ENCODE peak calls at places on chromosomes 3 and 15, in five cellular contexts. P is K562, F is right lobe of liver, U is breast epithelium, V is uterus. I is an unnamed sample.
A peak's percentile ranks its signal among the peaks of the same experiment; 100 is the strongest.

GRCh38 chr15:45199136-45199810 is 11.5 kb upstream of the SHF start:
- DNase-seq in P (no peak), F (no peak), U (no peak), V (no peak), I (no peak)

GRCh38 chr15:31200735-31201151 is 99.2 kb upstream of the TRPM1 start:
- DNase-seq in P (peak; percentile 38), F (peak; percentile 85), U (peak; percentile 67), V (peak; percentile 63), I (no peak)

GRCh38 chr3:193826126-193826795 is 233.3 kb downstream of the OPA1 start:
- DNase-seq in P (no peak), F (no peak), U (no peak), V (no peak), I (no peak)

GRCh38 chr3:142523921-142524566 is 54.5 kb downstream of the ATR start:
- DNase-seq in P (no peak), F (no peak), U (no peak), V (no peak), I (no peak)

GRCh38 chr3:127038923-127039581 is 56.1 kb downstream of the PLXNA1 start:
- DNase-seq in P (no peak), F (peak; percentile 44), U (no peak), V (no peak), I (no peak)

GRCh38 chr3:190385835-190386688 is 1.9 kb upstream of the CLDN16 start:
- DNase-seq in P (no peak), F (no peak), U (no peak), V (no peak), I (no peak)

GRCh38 chr3:32448686-32449474 is 53.8 kb downstream of the CMTM6 start:
- DNase-seq in P (no peak), F (no peak), U (no peak), V (no peak), I (no peak)

GRCh38 chr15:36358094-36358961 is 221.1 kb upstream of the CDIN1 start:
- DNase-seq in P (no peak), F (no peak), U (no peak), V (no peak), I (no peak)

GRCh38 chr15:94509259-94509658 is 277.9 kb downstream of the MCTP2 start:
- DNase-seq in P (no peak), F (no peak), U (no peak), V (no peak), I (no peak)

GRCh38 chr3:58323795-58324674 is 8.7 kb upstream of the PXK start:
- DNase-seq in P (no peak), F (no peak), U (no peak), V (no peak), I (no peak)

GRCh38 chr3:191254098-191254873 is 55.2 kb downstream of the OSTN start:
- DNase-seq in P (no peak), F (no peak), U (no peak), V (no peak), I (no peak)

GRCh38 chr15:41838400-41838897 is at the start of gene PLA2G4B:
- DNase-seq in P (no peak), F (no peak), U (peak; percentile 88), V (no peak), I (no peak)

GRCh38 chr3:184460276-184460675 is 80.4 kb downstream of the CHRD start:
- DNase-seq in P (no peak), F (no peak), U (no peak), V (no peak), I (no peak)

GRCh38 chr3:152021951-152022461 is 148.6 kb downstream of the SUCNR1 start:
- DNase-seq in P (no peak), F (no peak), U (no peak), V (no peak), I (no peak)

DNA sequence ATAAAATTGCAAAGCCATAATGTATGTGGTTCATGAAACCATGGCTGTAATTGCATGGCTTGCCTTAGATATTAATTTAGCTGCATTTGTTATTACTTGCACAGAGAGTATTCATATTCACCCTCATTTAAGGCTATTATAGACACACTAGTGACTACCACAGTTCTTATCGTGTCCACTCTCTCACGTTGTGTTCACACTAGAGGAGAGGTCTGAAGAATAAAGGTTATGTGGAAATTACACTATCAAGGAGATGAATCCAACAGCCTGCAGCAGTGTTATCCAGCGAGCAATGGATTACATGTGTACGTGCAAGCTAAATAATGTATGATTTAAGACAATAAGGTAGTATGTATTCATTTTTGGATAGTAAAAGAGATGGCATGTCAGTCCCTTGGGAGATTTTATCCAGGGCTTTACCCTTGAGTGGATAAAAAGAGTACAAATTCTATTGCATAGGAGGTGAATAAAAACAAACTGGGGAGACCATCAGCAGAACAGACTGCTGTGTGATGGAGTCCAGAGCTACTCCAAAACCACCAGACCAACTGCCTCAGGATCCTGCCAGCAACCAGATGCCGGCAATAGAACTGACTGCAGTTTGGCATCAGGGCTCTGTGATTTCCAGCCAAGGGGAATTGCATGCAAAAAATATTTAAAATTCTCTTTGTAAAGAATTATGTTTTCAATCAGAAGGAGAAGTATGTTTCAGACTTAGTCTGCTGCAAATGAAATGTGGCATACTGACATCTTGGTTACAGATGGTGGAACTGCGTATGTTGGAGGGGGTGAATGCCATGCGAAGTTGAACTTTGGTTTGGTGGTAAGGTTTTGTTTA is 146.6 kb downstream of the RBMS3 start:
- DNase-seq in P (no peak), F (no peak), U (no peak), V (no peak), I (no peak)
- H3K27ac ChIP-seq in P (no peak overlapping the region), F (no peak overlapping the region), U (no peak overlapping the region), V (no peak overlapping the region), I (no peak overlapping the region)

GRCh38 chr3:101722394-101723173 is 1.8 kb upstream of the CEP97 start:
- DNase-seq in P (no peak), F (no peak), U (no peak), V (no peak), I (no peak)
- TF ChIP-seq POLR2A in P (no peak), F (no peak), U (no peak), V (no peak), I (no peak)

GRCh38 chr3:61841111-61841845 is 279.9 kb downstream of the PTPRG start:
- DNase-seq in P (no peak), F (no peak), U (no peak), V (no peak), I (no peak)
- H3K27ac ChIP-seq in P (no peak overlapping the region), F (no peak overlapping the region), U (no peak overlapping the region), V (peak overlapping the region; percentile 18), I (no peak overlapping the region)

GRCh38 chr3:18357747-18358146 is 67.4 kb downstream of the SATB1 start:
- DNase-seq in P (no peak), F (no peak), U (no peak), V (no peak), I (no peak)

GRCh38 chr3:18366258-18366657 is 58.9 kb downstream of the SATB1 start:
- DNase-seq in P (no peak), F (no peak), U (no peak), V (no peak), I (no peak)

GRCh38 chr3:18363367-18363766 is 61.8 kb downstream of the SATB1 start:
- DNase-seq in P (no peak), F (no peak), U (no peak), V (no peak), I (no peak)
- TF ChIP-seq POLR2A in P (no peak), F (no peak), U (no peak), V (no peak), I (no peak)

DNA sequence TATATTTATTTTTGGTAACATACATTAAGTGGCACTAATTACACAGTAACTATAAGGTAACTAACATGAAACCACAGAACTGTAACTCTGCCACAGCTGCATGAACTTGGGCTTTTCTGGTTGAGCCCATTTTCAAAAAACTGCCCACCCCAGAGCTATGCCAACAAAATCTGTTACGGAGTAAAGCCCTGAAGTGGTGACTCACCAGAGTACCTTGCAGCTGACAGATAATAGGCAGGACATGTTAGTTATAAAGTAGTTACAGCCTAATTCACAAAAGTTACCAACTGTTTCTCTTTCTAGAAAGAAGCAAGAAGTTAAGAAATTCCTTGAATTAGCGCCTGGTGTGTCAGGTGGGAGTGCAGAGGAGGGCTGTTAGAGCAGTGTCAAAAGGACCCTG is 1.5 kb upstream of the GPX1 start:
- DNase-seq in P (no peak), F (no peak), U (no peak), V (no peak), I (no peak)
- H3K27ac ChIP-seq in P (no peak overlapping the region), F (no peak overlapping the region), U (peak overlapping the region; percentile 89), V (peak overlapping the region; percentile 92), I (peak overlapping the region; percentile 97)

DNA sequence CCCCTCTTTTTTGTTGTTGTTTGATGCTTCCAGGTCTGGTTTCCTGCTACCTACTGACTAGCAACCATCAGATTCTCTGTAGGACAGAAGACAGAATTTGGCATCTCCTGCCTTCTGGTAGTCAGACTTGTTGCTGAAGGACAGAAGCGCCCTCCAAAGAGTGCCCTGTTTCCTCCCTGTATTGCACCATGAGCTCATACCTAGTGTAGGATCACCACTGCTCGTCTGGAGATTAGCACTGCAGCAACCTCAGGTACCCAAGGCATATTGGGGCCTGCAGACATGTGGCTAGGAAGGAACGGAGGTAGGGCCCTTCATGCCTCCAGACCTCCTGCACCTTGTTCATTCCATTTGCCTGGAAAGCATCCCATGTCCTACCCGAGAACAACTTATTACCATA is 78.1 kb downstream of the NPTN start:
- DNase-seq in P (no peak), F (no peak), U (no peak), V (no peak), I (no peak)
- TF ChIP-seq POLR2A in P (no peak), F (no peak), U (no peak), V (no peak), I (no peak)

GRCh38 chr3:37934631-37935289 is 55.8 kb upstream of the VILL start:
- DNase-seq in P (no peak), F (no peak), U (no peak), V (no peak), I (no peak)
- H3K27ac ChIP-seq in P (no peak overlapping the region), F (peak overlapping the region; percentile 10), U (peak overlapping the region; percentile 73), V (no peak overlapping the region), I (peak overlapping the region; percentile 26)

GRCh38 chr3:197837282-197837681 is 46.2 kb downstream of the LRCH3 start:
- DNase-seq in P (no peak), F (no peak), U (no peak), V (no peak), I (no peak)

GRCh38 chr3:197830967-197831313 is 39.9 kb downstream of the LRCH3 start:
- DNase-seq in P (no peak), F (no peak), U (no peak), V (no peak), I (no peak)

GRCh38 chr3:197836244-197836643 is 45.2 kb downstream of the LRCH3 start:
- DNase-seq in P (no peak), F (no peak), U (no peak), V (no peak), I (no peak)

GRCh38 chr3:197833930-197834715 is 43.1 kb downstream of the LRCH3 start:
- DNase-seq in P (no peak), F (no peak), U (no peak), V (no peak), I (no peak)

GRCh38 chr3:197835509-197835908 is 44.5 kb downstream of the LRCH3 start:
- DNase-seq in P (no peak), F (no peak), U (no peak), V (no peak), I (no peak)
- TF ChIP-seq POLR2A in P (no peak), F (no peak), U (no peak), V (no peak), I (no peak)

I was measured in esophagus squamous epithelium.